ENCODE peak calls at places on chromosomes 11 and 22, in five cellular contexts. X is right lobe of liver; K is MM.1S; E is CD4-positive, alpha-beta T cell; A is ovary. G is an unnamed sample.

GRCh38 chr22:19477321-19478085 is 1.5 kb downstream of the UFD1 start:
- DNase-seq in X (peak), K (peak), E (no peak), A (no peak), G (no peak)

GRCh38 chr11:46353706-46354105 is 6.4 kb downstream of the DGKZ start:
- DNase-seq in X (no peak), K (no peak), E (peak), A (no peak), G (no peak)

GRCh38 chr11:45152740-45153595 is 6.5 kb downstream of the PRDM11 start:
- DNase-seq in X (peak), K (no peak), E (no peak), A (no peak), G (no peak)

GRCh38 chr11:113385749-113386148 is 1.8 kb upstream of the ANKK1 start:
- DNase-seq in X (no peak), K (no peak), E (no peak), A (no peak), G (no peak)

GRCh38 chr11:75272821-75273301 is 32.3 kb downstream of the TPBGL start:
- DNase-seq in X (peak), K (no peak), E (no peak), A (no peak), G (peak)

GRCh38 chr11:47186076-47186936 is at the start of gene PACSIN3:
- DNase-seq in X (no peak), K (peak), E (peak), A (peak), G (no peak)

GRCh38 chr11:64861227-64861970 is 16.9 kb upstream of the CDC42BPG start:
- DNase-seq in X (no peak), K (no peak), E (no peak), A (no peak), G (no peak)

GRCh38 chr22:36221799-36222751 is 17.3 kb downstream of the APOL2 start:
- DNase-seq in X (no peak), K (peak), E (peak), A (peak), G (no peak)

GRCh38 chr11:110901441-110901840 is 189.2 kb upstream of the ARHGAP20 start:
- DNase-seq in X (no peak), K (no peak), E (no peak), A (no peak), G (no peak)

GRCh38 chr11:21511835-21512440 is 680.9 kb upstream of the ANO5 start:
- DNase-seq in X (peak), K (peak), E (no peak), A (no peak), G (peak)
- TF ChIP-seq CTCF in X (peak), K (peak), E (no peak), A (no peak), G (no peak)

GRCh38 chr11:96426356-96427103 is 36.7 kb downstream of the JRKL start:
- DNase-seq in X (no peak), K (peak), E (no peak), A (no peak), G (no peak)
- TF ChIP-seq CTCF in X (peak), K (peak), E (peak), A (peak), G (no peak)

GRCh38 chr11:66638177-66639065 is at the start of gene RBM4:
- DNase-seq in X (peak), K (peak), E (peak), A (peak), G (peak)
- TF ChIP-seq CTCF in X (no peak), K (no peak), E (no peak), A (peak), G (no peak)

GRCh38 chr11:105757107-105757506 is 147.2 kb downstream of the GRIA4 start:
- DNase-seq in X (no peak), K (no peak), E (no peak), A (no peak), G (no peak)
- TF ChIP-seq CTCF in X (no peak), K (no peak), E (no peak), A (no peak), G (no peak)

DNA sequence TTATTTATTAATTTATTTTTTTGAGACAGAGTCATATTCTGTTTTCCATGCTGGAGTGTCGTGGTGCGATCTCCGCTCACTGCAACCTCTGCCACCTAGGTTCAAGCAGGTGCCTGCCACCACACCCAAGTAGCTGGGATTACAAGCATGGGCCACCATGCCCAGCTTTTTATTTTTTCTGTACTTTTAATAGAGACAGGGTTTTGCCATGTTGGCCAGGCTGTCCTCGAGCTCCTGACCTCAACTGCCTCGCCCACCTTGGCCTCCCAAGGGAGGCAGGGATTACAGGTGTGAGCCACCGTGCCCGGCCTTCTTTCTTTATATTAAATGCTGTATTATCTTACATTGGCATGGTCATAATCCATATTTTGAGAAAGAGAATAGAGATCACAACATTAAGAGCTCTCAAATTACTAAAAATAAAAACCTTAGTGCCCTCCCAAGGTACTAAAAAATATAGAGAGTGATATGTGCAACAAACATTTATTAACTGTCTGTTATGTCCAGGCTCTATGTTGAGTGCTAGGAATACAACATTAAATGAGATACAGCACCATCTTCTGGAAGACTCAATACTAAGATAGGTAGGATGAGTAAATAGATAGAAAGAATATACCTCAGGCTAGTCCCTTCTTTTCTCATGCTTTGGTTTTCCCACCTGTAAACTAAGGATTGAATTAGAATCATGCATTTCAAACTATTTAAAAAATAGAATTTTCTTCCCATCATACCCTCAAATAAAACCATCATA is 84.1 kb downstream of the BBOX1 start:
- DNase-seq in X (no peak), K (no peak), E (no peak), A (no peak), G (no peak)
- TF ChIP-seq CTCF in X (peak), K (peak), E (no peak), A (no peak), G (no peak)

GRCh38 chr11:124194696-124195418 is 11.7 kb downstream of the OR10D3 start:
- DNase-seq in X (no peak), K (peak), E (no peak), A (no peak), G (no peak)
- TF ChIP-seq CTCF in X (peak), K (peak), E (peak), A (no peak), G (peak)

DNA sequence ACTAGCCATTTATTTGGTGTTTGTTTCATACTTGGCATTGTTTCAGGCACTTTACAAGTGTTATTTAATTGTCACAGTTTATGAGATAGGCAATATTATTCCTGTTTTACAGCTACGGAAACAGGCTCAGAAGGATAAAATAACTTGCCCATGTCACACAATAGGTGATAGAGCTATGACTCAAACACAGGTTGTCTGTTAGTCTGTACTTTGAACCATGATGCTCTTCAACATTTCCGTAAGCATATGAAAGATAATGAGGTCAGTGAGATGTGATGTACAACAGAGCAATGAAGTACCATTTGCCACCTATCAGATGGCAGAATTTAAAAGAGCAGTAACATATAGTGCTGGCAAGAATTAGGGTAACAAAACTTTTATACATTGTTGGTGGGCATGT is 15.3 kb downstream of the TUG1 start:
- DNase-seq in X (no peak), K (no peak), E (no peak), A (no peak), G (no peak)
- TF ChIP-seq CTCF in X (no peak), K (no peak), E (no peak), A (no peak), G (no peak)

DNA sequence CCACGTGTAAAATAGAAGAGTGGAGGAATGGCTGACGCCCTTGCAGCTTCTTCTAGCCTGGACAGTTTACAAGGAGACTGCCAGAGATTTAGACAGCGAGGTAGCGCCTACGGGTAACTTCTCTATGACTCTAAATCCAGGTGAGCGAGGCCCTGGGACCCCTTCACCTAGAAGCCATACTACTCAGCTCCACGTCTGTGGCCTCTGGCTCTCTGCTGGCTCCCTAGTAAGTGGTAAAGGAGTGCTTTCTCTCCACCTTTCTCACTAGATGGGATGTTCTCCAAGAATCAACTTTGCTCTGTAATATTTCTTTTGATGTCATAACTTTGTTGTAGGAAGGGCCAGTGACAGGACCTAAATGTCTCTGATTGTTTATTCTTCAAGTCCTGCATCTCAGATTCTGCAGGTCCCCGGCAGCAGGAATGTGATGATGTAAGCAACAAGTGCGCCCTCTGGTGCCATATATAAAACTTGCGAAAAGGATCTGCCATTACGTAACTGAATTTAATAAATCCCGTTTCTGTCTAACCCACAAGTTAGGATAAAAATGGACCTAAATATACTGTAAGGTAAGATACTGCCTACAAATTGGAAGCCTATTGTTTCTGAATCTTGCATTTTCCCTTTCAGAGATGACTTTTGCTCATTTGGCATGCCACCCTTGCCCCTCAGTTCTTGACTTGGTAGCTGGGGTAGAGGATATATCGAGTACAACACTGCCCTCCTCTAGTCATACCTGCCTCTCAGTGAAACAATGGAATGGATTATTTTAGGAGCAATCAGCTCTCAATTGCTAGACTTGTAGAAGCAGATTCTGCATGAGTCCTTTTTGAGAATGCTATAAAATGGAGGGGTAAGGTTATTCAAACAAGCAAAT is 11.0 kb upstream of the PTPN5 start:
- DNase-seq in X (no peak), K (peak), E (no peak), A (no peak), G (no peak)
- TF ChIP-seq CTCF in X (peak), K (peak), E (peak), A (no peak), G (no peak)

GRCh38 chr11:68704887-68705286 is 20.5 kb downstream of the GAL start:
- DNase-seq in X (no peak), K (no peak), E (no peak), A (no peak), G (no peak)
- TF ChIP-seq CTCF in X (no peak), K (no peak), E (no peak), A (no peak), G (no peak)